ENCODE peak calls at places on chromosomes 2 and 18, in five cellular contexts. K, F, I, Q and J are unnamed samples.

GRCh38 chr2:73000808-73001570 is 70.5 kb downstream of the SFXN5 start:
- DNase-seq in K (peak), F (no peak), I (no peak), Q (no peak), J (no peak)

GRCh38 chr2:27721884-27722485 is 49.5 kb upstream of the MRPL33 start:
- DNase-seq in K (no peak), F (no peak), I (no peak), Q (no peak), J (no peak)

GRCh38 chr2:47402555-47402804 is 476 bp upstream of the MSH2 start:
- DNase-seq in K (no peak), F (no peak), I (no peak), Q (no peak), J (no peak)

GRCh38 chr18:10090668-10091067 is 176.9 kb downstream of the VAPA start:
- DNase-seq in K (no peak), F (no peak), I (no peak), Q (no peak), J (no peak)

GRCh38 chr2:156322103-156322671 is 10.3 kb downstream of the NR4A2 start:
- DNase-seq in K (no peak), F (no peak), I (no peak), Q (no peak), J (no peak)

GRCh38 chr18:76984193-76985155 is 148.1 kb downstream of the MBP start:
- DNase-seq in K (no peak), F (no peak), I (no peak), Q (no peak), J (no peak)

GRCh38 chr2:199911877-199912161 is 726 bp downstream of the C2orf69 start:
- DNase-seq in K (no peak), F (no peak), I (no peak), Q (peak), J (no peak)

GRCh38 chr18:70273021-70273420 is 15.8 kb upstream of the SOCS6 start:
- DNase-seq in K (no peak), F (no peak), I (no peak), Q (no peak), J (no peak)

GRCh38 chr2:201781583-201782051 is 884 bp upstream of the ALS2 start:
- DNase-seq in K (no peak), F (no peak), I (no peak), Q (no peak), J (peak)

GRCh38 chr18:73487956-73488355 is 620.2 kb upstream of the NETO1 start:
- DNase-seq in K (no peak), F (no peak), I (no peak), Q (no peak), J (no peak)

GRCh38 chr18:48956378-48956777 is 5.6 kb upstream of the SMAD7 start:
- DNase-seq in K (no peak), F (no peak), I (no peak), Q (peak), J (no peak)

GRCh38 chr2:211789984-211790383 is 748.6 kb downstream of the ERBB4 start:
- DNase-seq in K (no peak), F (no peak), I (no peak), Q (no peak), J (no peak)

GRCh38 chr2:85547859-85548607 is 9.1 kb downstream of the MAT2A start:
- DNase-seq in K (no peak), F (no peak), I (no peak), Q (no peak), J (no peak)